ENCODE peak calls at places on chromosomes 7 and 10, in ten cellular contexts. N, X, D, I, G, T, C, K, H and A are unnamed samples.
A peak's percentile ranks its signal among the peaks of the same experiment; 100 is the strongest.

GRCh38 chr10:27252267-27253000 is 11.8 kb upstream of the ACBD5 start:
- DNase-seq in N (no peak), X (peak; percentile 58), D (peak; percentile 70), I (no peak), G (peak; percentile 66), T (peak; percentile 90), C (peak; percentile 83), K (peak; percentile 86), H (peak; percentile 78), A (no peak)

GRCh38 chr7:155489158-155489840 is 31.4 kb downstream of the EN2 start:
- DNase-seq in N (no peak), X (no peak), D (no peak), I (no peak), G (no peak), T (peak; percentile 67), C (no peak), K (no peak), H (no peak), A (no peak)

GRCh38 chr10:132570771-132571564 is 33.4 kb downstream of the INPP5A start:
- DNase-seq in N (peak; percentile 74), X (no peak), D (no peak), I (no peak), G (no peak), T (peak; percentile 73), C (peak; percentile 81), K (no peak), H (no peak), A (no peak)

GRCh38 chr10:77771851-77772250 is 134.2 kb upstream of the KCNMA1 start:
- DNase-seq in N (no peak), X (no peak), D (no peak), I (no peak), G (no peak), T (no peak), C (no peak), K (no peak), H (no peak), A (no peak)

GRCh38 chr10:85674851-85675250 is 691.7 kb downstream of the GRID1 start:
- DNase-seq in N (no peak), X (no peak), D (no peak), I (no peak), G (no peak), T (no peak), C (no peak), K (no peak), H (no peak), A (no peak)

GRCh38 chr7:117323585-117323876 is 673 bp upstream of the WNT2 start:
- DNase-seq in N (no peak), X (no peak), D (no peak), I (no peak), G (no peak), T (no peak), C (no peak), K (peak; percentile 51), H (no peak), A (no peak)

GRCh38 chr7:124992881-124993562 is 63.4 kb upstream of the POT1 start:
- DNase-seq in N (no peak), X (no peak), D (no peak), I (peak; percentile 39), G (no peak), T (peak; percentile 77), C (no peak), K (no peak), H (no peak), A (no peak)

GRCh38 chr10:58435297-58435696 is 50.1 kb downstream of the TFAM start:
- DNase-seq in N (no peak), X (no peak), D (peak; percentile 17), I (no peak), G (no peak), T (no peak), C (no peak), K (peak; percentile 17), H (peak; percentile 36), A (no peak)

GRCh38 chr7:86913709-86914108 is 145.7 kb downstream of the ELAPOR2 start:
- DNase-seq in N (no peak), X (no peak), D (no peak), I (no peak), G (no peak), T (no peak), C (no peak), K (no peak), H (no peak), A (no peak)

GRCh38 chr7:127578036-127578684 is 7.2 kb downstream of the GCC1 start:
- DNase-seq in N (no peak), X (peak; percentile 34), D (no peak), I (no peak), G (no peak), T (no peak), C (no peak), K (peak; percentile 56), H (no peak), A (no peak)

GRCh38 chr7:83876593-83876992 is 227.7 kb upstream of the SEMA3E start:
- DNase-seq in N (no peak), X (no peak), D (no peak), I (no peak), G (no peak), T (no peak), C (no peak), K (no peak), H (no peak), A (no peak)

DNA sequence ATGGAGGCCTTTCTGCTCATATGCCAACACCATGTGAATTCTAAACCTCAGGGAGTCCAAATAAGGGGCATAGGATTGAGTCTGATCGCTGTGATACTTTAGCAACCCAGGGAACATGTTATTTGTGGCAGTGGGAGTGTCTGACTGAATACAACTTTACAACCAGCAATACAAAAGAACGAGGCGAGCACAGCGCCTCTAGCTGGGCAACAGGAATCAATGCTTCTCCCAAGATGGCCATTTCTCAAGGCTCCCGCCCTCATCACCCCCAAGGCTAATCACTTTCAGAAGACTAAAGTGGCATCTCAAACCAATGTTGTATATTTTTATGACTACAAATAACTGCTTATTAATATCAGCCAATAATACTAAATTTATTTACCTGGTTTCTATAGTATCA is 28.1 kb downstream of the YWHAG start:
- DNase-seq in N (no peak), X (no peak), D (no peak), I (no peak), G (no peak), T (no peak), C (no peak), K (peak; percentile 55), H (no peak), A (no peak)
- H3K4me1 ChIP-seq in N (no peaks in the 10 kb centered on the region), X (peaks cover 7% of the 10 kb centered on the region), D (peaks cover 99% of the 10 kb centered on the region), I (peaks cover 23% of the 10 kb centered on the region), G (peaks cover 10% of the 10 kb centered on the region), T (peaks cover 14% of the 10 kb centered on the region), C (no peaks in the 10 kb centered on the region), K (peaks cover 7% of the 10 kb centered on the region), H (peaks cover 25% of the 10 kb centered on the region), A (no peaks in the 10 kb centered on the region)

DNA sequence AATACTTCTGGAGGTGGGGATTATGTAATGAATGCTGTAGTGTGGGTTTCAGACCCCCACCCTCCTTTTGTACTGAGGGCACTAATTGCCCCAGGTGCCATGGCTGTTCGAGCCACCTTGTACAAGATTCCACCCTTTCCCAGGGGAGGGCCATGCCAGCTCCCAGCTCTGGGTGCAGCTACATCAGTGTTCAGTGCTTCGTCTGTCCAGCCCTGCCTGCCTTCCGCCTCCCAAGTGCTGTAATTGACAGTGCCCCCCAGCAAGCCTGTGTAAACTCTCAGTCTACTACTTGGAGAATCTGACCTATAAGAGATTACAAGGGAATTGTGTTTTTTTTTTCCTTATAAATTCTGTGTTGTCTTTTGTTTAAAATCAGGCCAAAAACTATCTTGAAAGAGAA is 33.0 kb downstream of the GTF2I start:
- DNase-seq in N (no peak), X (no peak), D (no peak), I (no peak), G (no peak), T (no peak), C (no peak), K (no peak), H (no peak), A (no peak)
- H3K4me3 ChIP-seq in N (no peak overlapping the region), X (no peak overlapping the region), D (no peak overlapping the region), I (no peak overlapping the region), G (no peak overlapping the region), T (no peak overlapping the region), C (no peak overlapping the region), K (no peak overlapping the region), H (no peak overlapping the region), A (no peak overlapping the region)

DNA sequence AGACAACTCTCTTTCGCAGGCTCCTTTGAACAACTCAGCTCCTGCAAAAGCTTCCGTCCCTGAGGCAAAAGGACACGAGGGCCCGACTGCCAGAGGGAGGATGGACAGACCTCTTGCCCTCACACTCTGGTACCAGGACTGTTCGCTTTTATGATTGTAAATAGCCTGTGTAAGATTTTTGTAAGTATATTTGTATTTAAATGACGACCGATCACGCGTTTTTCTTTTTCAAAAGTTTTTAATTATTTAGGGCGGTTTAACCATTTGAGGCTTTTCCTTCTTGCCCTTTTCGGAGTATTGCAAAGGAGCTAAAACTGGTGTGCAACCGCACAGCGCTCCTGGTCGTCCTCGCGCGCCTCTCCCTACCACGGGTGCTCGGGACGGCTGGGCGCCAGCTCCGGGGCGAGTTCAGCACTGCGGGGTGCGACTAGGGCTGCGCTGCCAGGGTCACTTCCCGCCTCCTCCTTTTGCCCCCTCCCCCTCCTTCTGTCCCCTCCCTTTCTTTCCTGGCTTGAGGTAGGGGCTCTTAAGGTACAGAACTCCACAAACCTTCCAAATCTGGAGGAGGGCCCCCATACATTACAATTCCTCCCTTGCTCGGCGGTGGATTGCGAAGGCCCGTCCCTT is 2.8 kb downstream of the FZD1 start:
- DNase-seq in N (peak; percentile 31), X (no peak), D (no peak), I (no peak), G (no peak), T (peak; percentile 79), C (no peak), K (peak; percentile 57), H (no peak), A (no peak)
- H3K27me3 ChIP-seq in N (no peaks in the 10 kb centered on the region), X (no peaks in the 10 kb centered on the region), D (no peaks in the 10 kb centered on the region), I (peaks cover 10% of the 10 kb centered on the region), G (no peaks in the 10 kb centered on the region), T (no peaks in the 10 kb centered on the region), C (no peaks in the 10 kb centered on the region), K (peaks cover 85% of the 10 kb centered on the region), H (no peaks in the 10 kb centered on the region), A (no peaks in the 10 kb centered on the region)

GRCh38 chr7:158057446-158057845 is 530.2 kb downstream of the PTPRN2 start:
- DNase-seq in N (no peak), X (no peak), D (no peak), I (no peak), G (peak; percentile 33), T (peak; percentile 38), C (no peak), K (no peak), H (no peak), A (no peak)

GRCh38 chr7:158055726-158056510 is 531.7 kb downstream of the PTPRN2 start:
- DNase-seq in N (no peak), X (no peak), D (no peak), I (no peak), G (peak; percentile 24), T (peak; percentile 54), C (no peak), K (no peak), H (no peak), A (no peak)

GRCh38 chr7:158054611-158055010 is 533.0 kb downstream of the PTPRN2 start:
- DNase-seq in N (no peak), X (no peak), D (no peak), I (no peak), G (peak; percentile 2), T (peak; percentile 57), C (no peak), K (no peak), H (no peak), A (no peak)

GRCh38 chr7:158054081-158054480 is 533.5 kb downstream of the PTPRN2 start:
- DNase-seq in N (no peak), X (no peak), D (no peak), I (no peak), G (peak; percentile 10), T (peak; percentile 41), C (no peak), K (no peak), H (no peak), A (no peak)

GRCh38 chr7:158056761-158057160 is 530.9 kb downstream of the PTPRN2 start:
- DNase-seq in N (no peak), X (no peak), D (no peak), I (no peak), G (peak; percentile 46), T (peak; percentile 71), C (no peak), K (no peak), H (no peak), A (no peak)
- H3K4me1 ChIP-seq in N (no peaks in the 10 kb centered on the region), X (no peaks in the 10 kb centered on the region), D (no peaks in the 10 kb centered on the region), I (no peaks in the 10 kb centered on the region), G (no peaks in the 10 kb centered on the region), T (no peaks in the 10 kb centered on the region), C (no peaks in the 10 kb centered on the region), K (no peaks in the 10 kb centered on the region), H (no peaks in the 10 kb centered on the region), A (no peaks in the 10 kb centered on the region)